ENCODE peak calls at places on chromosomes 16 and 17, in six cellular contexts. G is AG04450; N is CD4-positive, alpha-beta T cell; O is gastrocnemius medialis; D is mesothelial cell of epicardium; Q is astrocyte. U is an unnamed sample.

GRCh38 chr16:67456383-67457140 is 24.4 kb downstream of the ATP6V0D1 start:
- DNase-seq in G (no peak), Q (peak), D (no peak), O (peak), N (no peak), U (no peak)

GRCh38 chr17:62648954-62649294 is 21.5 kb downstream of the MRC2 start:
- DNase-seq in D (no peak), Q (no peak), G (no peak), O (no peak), N (no peak), U (no peak)

GRCh38 chr17:81002409-81003361 is 11.0 kb downstream of the CHMP6 start:
- DNase-seq in O (no peak), Q (peak), D (no peak), N (no peak), G (no peak), U (peak)

GRCh38 chr17:2551928-2552327 is 40.2 kb upstream of the METTL16 start:
- DNase-seq in D (no peak), Q (no peak), N (no peak), O (no peak), G (no peak), U (no peak)

GRCh38 chr16:16015849-16016248 is 66.4 kb downstream of the ABCC1 start:
- DNase-seq in N (no peak), G (no peak), O (no peak), D (no peak), Q (no peak), U (no peak)

GRCh38 chr16:13793788-13794461 is 126.0 kb upstream of the ERCC4 start:
- DNase-seq in D (no peak), O (no peak), G (no peak), Q (no peak), N (no peak), U (no peak)

GRCh38 chr16:28569011-28569410 is 15.3 kb downstream of the SGF29 start:
- DNase-seq in N (no peak), D (no peak), Q (peak), G (peak), O (no peak), U (no peak)

GRCh38 chr17:20263595-20263994 is 203.7 kb downstream of the LGALS9B start:
- DNase-seq in D (no peak), N (no peak), Q (peak), G (no peak), O (no peak), U (no peak)

GRCh38 chr17:4542726-4543191 is 12.4 kb downstream of the MYBBP1A start:
- DNase-seq in Q (no peak), G (no peak), D (no peak), N (no peak), O (no peak), U (no peak)

GRCh38 chr17:67276075-67276474 is 31.1 kb upstream of the HELZ start:
- DNase-seq in Q (no peak), G (no peak), D (no peak), O (no peak), N (no peak), U (no peak)

GRCh38 chr16:11470676-11471415 is 115.9 kb downstream of the LITAF start:
- DNase-seq in N (no peak), D (no peak), Q (no peak), O (no peak), G (no peak), U (no peak)

GRCh38 chr16:57147381-57148191 is 38.3 kb downstream of the PSME3IP1 start:
- DNase-seq in N (no peak), Q (no peak), G (no peak), O (no peak), D (no peak), U (peak)

GRCh38 chr17:79836952-79837887 is 2.0 kb downstream of the CBX4 start:
- DNase-seq in N (no peak), Q (peak), G (no peak), O (peak), D (no peak), U (peak)
- TF ChIP-seq CTCF in N (no peak), Q (no peak), G (peak), O (no peak), D (no peak), U (no peak)

DNA sequence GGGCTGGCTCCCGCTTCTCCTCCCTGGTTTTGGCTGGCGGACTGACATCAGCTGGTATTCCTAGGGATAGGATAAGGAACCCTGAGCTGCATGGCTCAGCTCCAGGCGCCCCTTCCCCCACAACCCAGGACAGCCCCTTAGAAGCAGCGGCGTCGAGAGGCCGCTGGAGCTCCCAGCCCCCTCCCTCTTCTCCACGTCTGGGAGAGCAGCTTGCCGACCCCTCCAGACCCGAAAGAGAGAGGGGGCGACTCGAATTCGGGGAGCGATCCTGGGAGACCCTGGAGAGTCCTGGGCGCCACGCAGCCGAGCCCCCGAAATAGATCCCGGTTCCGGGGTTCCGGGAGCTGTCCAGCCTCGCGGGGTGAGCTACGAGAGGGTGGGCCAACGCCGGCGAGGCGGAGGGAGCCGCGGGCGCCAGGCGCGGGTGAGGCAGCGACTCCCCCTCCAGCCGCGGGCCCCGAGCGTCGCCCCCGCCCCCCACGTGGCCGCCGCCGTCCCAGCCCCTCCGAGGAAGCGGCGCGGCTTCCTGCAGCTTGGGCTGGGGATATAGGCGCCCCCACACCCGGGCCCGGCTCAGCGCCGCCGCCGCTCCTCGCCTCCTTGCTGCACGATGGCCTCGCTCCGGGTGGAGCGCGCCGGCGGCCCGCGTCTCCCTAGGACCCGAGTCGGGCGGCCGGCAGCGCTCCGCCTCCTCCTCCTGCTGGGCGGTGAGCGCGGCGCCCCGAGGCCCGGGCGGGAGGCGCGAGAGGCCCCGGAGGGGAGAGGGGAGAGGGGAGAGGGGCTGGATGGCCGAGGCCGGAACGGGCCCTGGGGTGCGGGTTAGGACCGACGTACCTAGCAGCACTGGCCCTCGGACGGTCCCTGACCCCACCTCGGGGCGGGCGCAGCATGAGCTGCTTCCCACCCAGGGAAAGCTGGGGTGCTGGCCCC is at the start of gene RAMP2:
- DNase-seq in Q (no peak), N (no peak), G (no peak), D (peak), O (no peak), U (peak)
- TF ChIP-seq CTCF in Q (no peak), N (no peak), G (no peak), D (no peak), O (no peak), U (no peak)

DNA sequence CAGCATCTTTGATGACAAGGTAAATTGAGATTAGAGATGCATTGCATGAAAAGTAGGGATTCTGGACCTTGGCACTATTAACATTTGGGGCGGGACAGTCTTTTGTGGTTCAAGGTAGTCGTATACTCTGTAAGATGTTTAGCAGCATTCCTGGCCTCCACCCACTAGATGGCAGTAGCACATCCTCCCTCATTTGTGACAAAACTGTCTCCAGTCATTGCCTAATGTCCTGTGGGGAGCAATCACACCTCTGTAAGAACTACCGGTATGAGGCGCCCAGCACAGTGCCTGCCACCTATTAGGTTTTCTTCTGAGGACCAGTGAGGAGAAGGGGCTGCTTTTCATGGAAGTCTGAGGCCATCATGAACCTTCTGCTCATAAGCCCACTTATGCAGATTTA is 180.8 kb downstream of the RBFOX1 start:
- DNase-seq in D (no peak), N (no peak), G (no peak), O (no peak), Q (no peak), U (no peak)
- TF ChIP-seq CTCF in D (no peak), N (no peak), G (no peak), O (no peak), Q (no peak), U (no peak)

DNA sequence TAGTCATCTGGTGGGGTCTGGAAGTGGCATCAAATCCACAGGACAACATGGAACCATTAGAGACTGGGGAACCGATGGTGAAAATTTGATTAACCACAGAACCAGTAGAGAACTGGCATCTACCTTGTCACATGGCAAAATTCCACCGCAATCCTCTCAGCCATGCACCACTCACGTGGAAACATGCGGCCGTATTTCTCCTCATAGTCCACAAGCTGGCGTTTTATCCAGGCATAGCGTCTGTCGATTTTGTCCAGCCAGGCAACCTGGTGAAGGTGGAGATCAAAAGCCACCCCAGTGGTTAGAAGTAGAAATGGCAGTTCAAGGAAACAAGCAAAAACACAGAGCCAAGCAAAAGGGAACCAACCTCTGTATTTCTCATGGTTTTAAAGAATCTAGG is 87.6 kb downstream of the VPS53 start:
- DNase-seq in D (no peak), G (no peak), N (no peak), Q (no peak), O (no peak), U (no peak)
- TF ChIP-seq CTCF in D (no peak), G (no peak), N (no peak), Q (no peak), O (no peak), U (no peak)

U was measured in omental fat pad.